ENCODE peak calls at places on chromosomes 6 and 20, in seven cellular contexts. R is fibroblast of villous mesenchyme, M is choroid plexus epithelial cell, S is fibroblast of mammary gland, X is cardiac fibroblast, N is tibial artery, W is right lobe of liver. Z is an unnamed sample.
A peak's percentile ranks its signal among the peaks of the same experiment; 100 is the strongest.

GRCh38 chr6:113209315-113209714 is 647.8 kb upstream of the MARCKS start:
- DNase-seq in S (no peak), R (no peak), M (no peak), W (no peak), N (no peak), X (no peak), Z (no peak)

GRCh38 chr6:28336284-28337024 is 506 bp upstream of the ZSCAN31 start:
- DNase-seq in N (no peak), W (no peak), M (peak; percentile 26), R (peak; percentile 52), S (peak; percentile 23), X (peak; percentile 43), Z (no peak)

GRCh38 chr6:56789879-56790278 is 147.2 kb upstream of the DST start:
- DNase-seq in R (no peak), M (no peak), N (no peak), W (no peak), S (no peak), X (no peak), Z (no peak)

GRCh38 chr6:22363166-22363965 is 66.5 kb upstream of the PRL start:
- DNase-seq in W (no peak), S (no peak), N (no peak), X (no peak), M (no peak), R (no peak), Z (no peak)

GRCh38 chr6:170222498-170223471 is 68.1 kb downstream of the DLL1 start:
- DNase-seq in M (no peak), W (peak; percentile 43), X (no peak), N (peak; percentile 2), R (peak; percentile 19), S (no peak), Z (peak; percentile 39)

GRCh38 chr20:54726687-54727086 is 251.3 kb downstream of the DOK5 start:
- DNase-seq in N (no peak), R (no peak), M (no peak), S (no peak), X (no peak), W (no peak), Z (no peak)

GRCh38 chr6:32885698-32886286 is 31.8 kb downstream of the PSMB9 start:
- DNase-seq in X (peak; percentile 91), N (no peak), W (no peak), S (peak; percentile 84), M (peak; percentile 90), R (peak; percentile 86), Z (no peak)

GRCh38 chr6:145074805-145075204 is 660.5 kb downstream of the EPM2A start:
- DNase-seq in R (no peak), M (no peak), W (no peak), N (no peak), X (no peak), S (no peak), Z (no peak)

GRCh38 chr6:113182370-113183141 is 674.6 kb upstream of the MARCKS start:
- DNase-seq in N (no peak), W (no peak), R (peak; percentile 68), M (peak; percentile 86), X (peak; percentile 91), S (peak; percentile 83), Z (no peak)

GRCh38 chr6:68638225-68638900 is 3.3 kb downstream of the ADGRB3 start:
- DNase-seq in W (no peak), M (peak; percentile 74), R (peak; percentile 56), S (peak; percentile 54), N (peak; percentile 34), X (peak; percentile 77), Z (no peak)

GRCh38 chr20:38109657-38110524 is 55.2 kb downstream of the TGM2 start:
- DNase-seq in W (no peak), X (peak; percentile 96), S (peak; percentile 99), R (peak; percentile 100), M (peak; percentile 97), N (peak; percentile 89), Z (peak; percentile 67)

GRCh38 chr6:80179691-80180090 is 73.2 kb downstream of the BCKDHB start:
- DNase-seq in N (no peak), R (no peak), M (peak; percentile 3), X (no peak), W (no peak), S (peak; percentile 38), Z (no peak)

GRCh38 chr6:157563611-157564284 is 182.8 kb downstream of the ZDHHC14 start:
- DNase-seq in X (no peak), M (peak; percentile 54), N (no peak), R (no peak), W (no peak), S (no peak), Z (no peak)
- H3K4me3 ChIP-seq in X (no peak overlapping the region), M (no peak overlapping the region), N (no peak overlapping the region), R (no peak overlapping the region), W (no peak overlapping the region), S (no peak overlapping the region), Z (no peak overlapping the region)

DNA sequence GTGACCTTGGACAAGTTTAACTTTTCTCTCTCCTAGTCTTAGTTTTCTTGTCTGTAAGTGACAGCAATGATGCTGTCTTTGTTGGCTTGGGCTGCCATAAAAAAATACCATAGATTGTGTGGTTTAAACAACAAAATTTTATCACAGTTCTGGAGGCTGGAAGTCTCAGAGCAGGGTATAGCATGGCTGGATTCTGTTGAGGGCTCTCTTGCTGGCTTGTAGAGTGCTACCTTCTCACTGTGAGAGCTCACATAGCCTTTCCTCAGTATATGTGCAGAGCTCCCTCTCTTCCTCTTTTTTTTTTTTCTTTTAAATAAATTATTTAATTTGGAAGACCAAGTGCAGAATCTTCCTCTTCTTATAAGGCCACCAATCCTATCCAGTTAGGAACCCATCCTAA is 26.3 kb downstream of the HFE start:
- DNase-seq in S (no peak), W (no peak), X (no peak), M (no peak), N (no peak), R (no peak), Z (no peak)
- TF ChIP-seq CTCF in S (no peak), W (no peak), X (no peak), M (no peak), N (no peak), R (no peak), Z (no peak)

DNA sequence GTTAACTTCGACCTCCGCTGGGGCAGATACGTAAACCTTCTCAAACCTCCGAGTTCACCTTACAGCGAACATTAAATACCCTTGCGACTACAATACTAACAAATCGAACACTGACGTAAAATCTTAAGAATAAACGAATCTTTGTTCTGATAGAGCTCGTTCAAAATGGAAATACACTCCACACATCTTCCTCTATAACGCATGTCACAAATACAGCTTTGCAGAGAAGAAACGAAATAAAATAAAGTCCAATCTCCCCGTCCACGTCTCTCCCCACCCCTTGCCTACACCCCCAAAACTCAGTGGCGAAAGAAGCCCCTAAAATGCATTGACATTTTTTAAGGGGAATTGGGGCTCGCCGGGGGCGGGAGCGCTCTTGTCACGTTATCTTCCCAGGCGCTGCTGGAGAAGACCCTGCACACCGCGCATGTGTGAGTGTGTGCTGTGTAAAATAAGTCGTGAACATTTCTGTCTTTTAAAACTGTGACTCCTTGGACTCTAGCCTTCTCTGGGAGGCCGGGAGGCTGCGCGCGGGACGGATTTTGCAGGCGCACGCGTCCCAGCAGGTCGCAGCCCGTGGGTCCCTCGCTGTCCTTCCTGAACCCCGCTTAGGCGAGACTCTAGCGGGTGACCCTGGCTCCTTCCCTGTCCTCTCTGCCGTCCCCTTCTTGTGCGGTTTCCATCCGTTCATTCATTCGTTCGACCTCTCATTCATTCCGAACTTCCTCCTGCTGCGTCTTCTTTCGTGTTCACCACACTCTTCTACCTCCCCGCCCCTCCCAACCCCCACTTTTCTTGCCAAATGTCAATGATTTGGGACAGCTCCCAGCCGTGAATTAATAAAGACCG is 2.4 kb downstream of the NRN1 start:
- DNase-seq in S (peak; percentile 41), R (no peak), M (no peak), W (no peak), X (no peak), N (no peak), Z (no peak)
- H3K4me3 ChIP-seq in S (peak overlapping the region; percentile 68), R (no peak overlapping the region), M (no peak overlapping the region), W (no peak overlapping the region), X (no peak overlapping the region), N (peak overlapping the region; percentile 45), Z (peak overlapping the region; percentile 26)

GRCh38 chr6:104943781-104944180 is 13.1 kb upstream of the LIN28B start:
- DNase-seq in X (peak; percentile 40), R (peak; percentile 48), W (no peak), N (no peak), S (peak; percentile 18), M (peak; percentile 43), Z (no peak)

GRCh38 chr6:104940238-104940880 is 16.5 kb upstream of the LIN28B start:
- DNase-seq in W (no peak), R (no peak), X (no peak), M (no peak), N (no peak), S (no peak), Z (no peak)

GRCh38 chr6:104941694-104942177 is 15.2 kb upstream of the LIN28B start:
- DNase-seq in X (no peak), S (no peak), W (no peak), M (no peak), R (no peak), N (no peak), Z (no peak)

GRCh38 chr6:104936766-104937535 is 20.0 kb upstream of the LIN28B start:
- DNase-seq in S (no peak), W (no peak), M (no peak), N (no peak), X (no peak), R (peak; percentile 77), Z (peak; percentile 76)

GRCh38 chr6:104940881-104941693 is 15.8 kb upstream of the LIN28B start:
- DNase-seq in X (peak; percentile 43), S (peak; percentile 26), R (peak; percentile 59), N (no peak), W (no peak), M (peak; percentile 50), Z (no peak)
- TF ChIP-seq CTCF in X (peak; percentile 51), S (peak; percentile 35), R (peak; percentile 49), N (no peak), W (peak; percentile 44), M (peak; percentile 58), Z (peak; percentile 28)

GRCh38 chr20:53652090-53652858 is 58.6 kb upstream of the ZNF217 start:
- DNase-seq in N (no peak), M (peak; percentile 51), W (peak; percentile 44), X (peak; percentile 24), R (peak; percentile 71), S (peak; percentile 26), Z (no peak)
- H3K4me3 ChIP-seq in N (no peak overlapping the region), M (no peak overlapping the region), W (no peak overlapping the region), X (no peak overlapping the region), R (no peak overlapping the region), S (no peak overlapping the region), Z (no peak overlapping the region)

DNA sequence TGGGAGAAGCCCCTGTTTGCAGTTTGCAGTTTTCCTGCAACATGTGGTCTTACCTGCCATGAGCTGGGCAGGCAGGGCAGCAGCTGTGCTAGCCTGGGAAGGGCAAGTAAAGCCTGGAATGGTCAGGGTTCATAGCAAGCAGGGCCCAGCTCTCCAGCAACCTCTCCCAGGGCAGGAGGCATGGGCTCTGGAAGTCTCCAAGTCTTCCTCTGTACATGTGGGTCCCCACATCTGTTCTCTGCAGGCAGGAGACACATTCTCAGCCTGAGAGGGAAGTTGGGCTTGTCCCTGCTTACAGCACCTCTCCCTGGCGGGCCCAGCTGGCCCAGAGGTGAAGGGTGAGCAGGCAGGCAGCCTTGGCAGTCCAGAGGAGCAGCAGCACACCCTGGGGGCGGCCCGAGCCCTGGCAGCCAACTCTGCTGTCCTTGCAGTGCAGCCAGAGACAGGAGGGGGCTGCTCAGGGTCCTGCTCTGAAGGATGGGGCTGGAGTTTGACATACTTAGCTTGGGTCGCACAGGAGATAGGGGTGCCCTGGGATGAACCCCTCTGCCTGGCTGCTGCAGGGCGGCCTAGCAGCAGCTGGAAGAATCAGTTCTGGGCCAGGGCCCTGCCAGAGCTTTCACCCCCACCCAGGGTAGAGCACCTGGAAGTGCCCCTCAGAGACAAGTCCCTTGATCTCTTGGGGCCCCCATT is 176.0 kb downstream of the MRPL14 start:
- DNase-seq in X (peak; percentile 32), W (peak; percentile 91), S (peak; percentile 35), M (peak; percentile 53), R (peak; percentile 76), N (no peak), Z (peak; percentile 87)
- TF ChIP-seq CTCF in X (peak; percentile 46), W (peak; percentile 72), S (peak; percentile 30), M (peak; percentile 64), R (peak; percentile 80), N (no peak), Z (peak; percentile 39)